ENCODE peak calls at places on chromosomes 1 and 21, in four cellular contexts. X is AG04450, A is fibroblast of pulmonary artery, F is GM23248. N is an unnamed sample.

GRCh38 chr1:8822383-8823294 is 5.2 kb upstream of the RERE start:
- DNase-seq in X (peak; percentile 59), A (peak; percentile 89), F (peak; percentile 92), N (peak; percentile 98)

GRCh38 chr1:54996359-54996868 is 2.3 kb upstream of the BSND start:
- DNase-seq in X (no peak), A (peak; percentile 67), F (peak; percentile 78), N (peak; percentile 53)

GRCh38 chr1:56576880-56577858 is 2.2 kb downstream of the PLPP3 start:
- DNase-seq in X (no peak), A (peak; percentile 64), F (peak; percentile 64), N (no peak)

GRCh38 chr1:223776075-223776814 is 63.9 kb downstream of the CAPN2 start:
- DNase-seq in X (peak; percentile 34), A (peak; percentile 84), F (peak; percentile 86), N (peak; percentile 81)

GRCh38 chr1:41483960-41484844 is at the start of gene EDN2:
- DNase-seq in X (no peak), A (no peak), F (peak; percentile 17), N (no peak)

GRCh38 chr1:106360252-106360651 is 696.2 kb upstream of the PRMT6 start:
- DNase-seq in X (no peak), A (no peak), F (no peak), N (no peak)

GRCh38 chr1:200983035-200983561 is 40.4 kb downstream of the KIF21B start:
- DNase-seq in X (no peak), A (no peak), F (no peak), N (no peak)

GRCh38 chr1:84171471-84171870 is 27.4 kb downstream of the PRKACB start:
- DNase-seq in X (no peak), A (peak; percentile 6), F (no peak), N (no peak)

GRCh38 chr1:85464497-85465098 is 361 bp downstream of the DDAH1 start:
- DNase-seq in X (no peak), A (peak; percentile 71), F (peak; percentile 90), N (peak; percentile 66)

GRCh38 chr1:116755681-116756080 is 1.5 kb downstream of the CD2 start:
- DNase-seq in X (no peak), A (no peak), F (no peak), N (no peak)

GRCh38 chr21:44434936-44435635 is 20.2 kb upstream of the LRRC3 start:
- DNase-seq in X (no peak), A (no peak), F (no peak), N (no peak)

GRCh38 chr1:7435276-7436055 is 335.6 kb upstream of the VAMP3 start:
- DNase-seq in X (no peak), A (no peak), F (no peak), N (no peak)

GRCh38 chr1:170145691-170146676 is at the start of gene NTMT2:
- DNase-seq in X (no peak), A (peak; percentile 26), F (no peak), N (no peak)

GRCh38 chr21:44420416-44421205 is 34.7 kb upstream of the LRRC3 start:
- DNase-seq in X (no peak), A (no peak), F (no peak), N (no peak)

GRCh38 chr1:54567961-54568360 is 19.9 kb downstream of the ACOT11 start:
- DNase-seq in X (no peak), A (peak; percentile 55), F (peak; percentile 40), N (peak; percentile 64)

GRCh38 chr1:28199328-28200233 is 23.1 kb upstream of the PTAFR start:
- DNase-seq in X (no peak), A (no peak), F (no peak), N (no peak)

GRCh38 chr1:225709101-225709500 is 56.2 kb upstream of the ENAH start:
- DNase-seq in X (no peak), A (no peak), F (no peak), N (no peak)

GRCh38 chr1:203099121-203099520 is 13.3 kb upstream of the MYOG start:
- DNase-seq in X (no peak), A (no peak), F (no peak), N (no peak)

GRCh38 chr1:213678753-213679152 is 309.0 kb upstream of the PROX1 start:
- DNase-seq in X (no peak), A (no peak), F (no peak), N (no peak)

GRCh38 chr21:46021978-46022544 is 40.5 kb downstream of the COL6A1 start:
- DNase-seq in X (peak; percentile 36), A (no peak), F (peak; percentile 54), N (peak; percentile 95)

GRCh38 chr21:28337319-28337718 is 655.4 kb downstream of the LTN1 start:
- DNase-seq in X (peak; percentile 34), A (peak; percentile 83), F (peak; percentile 67), N (peak; percentile 77)

GRCh38 chr1:156958247-156958714 is 37.8 kb downstream of the LRRC71 start:
- DNase-seq in X (no peak), A (no peak), F (no peak), N (peak; percentile 11)

GRCh38 chr1:1291611-1292441 is 11.6 kb downstream of the SCNN1D start:
- DNase-seq in X (no peak), A (peak; percentile 70), F (peak; percentile 69), N (peak; percentile 60)

GRCh38 chr1:155479205-155479604 is 83.4 kb downstream of the ASH1L start:
- DNase-seq in X (no peak), A (peak; percentile 59), F (peak; percentile 72), N (peak; percentile 48)

GRCh38 chr1:156738407-156738806 is 2.5 kb downstream of the MRPL24 start:
- DNase-seq in X (no peak), A (no peak), F (no peak), N (no peak)

GRCh38 chr1:163083690-163084089 is 14.5 kb downstream of the RGS4 start:
- DNase-seq in X (no peak), A (no peak), F (peak; percentile 71), N (peak; percentile 13)

GRCh38 chr1:204506091-204506968 is 9.9 kb upstream of the MDM4 start:
- DNase-seq in X (peak; percentile 89), A (peak; percentile 96), F (peak; percentile 91), N (peak; percentile 96)

GRCh38 chr1:51236548-51237312 is 657 bp downstream of the RNF11 start:
- DNase-seq in X (no peak), A (peak; percentile 55), F (peak; percentile 65), N (peak; percentile 54)

GRCh38 chr1:51235611-51236547 is at the start of gene RNF11:
- DNase-seq in X (peak; percentile 61), A (peak; percentile 91), F (peak; percentile 98), N (peak; percentile 88)

GRCh38 chr1:51237313-51237700 is 1.2 kb downstream of the RNF11 start:
- DNase-seq in X (no peak), A (no peak), F (no peak), N (no peak)

GRCh38 chr1:51240096-51240495 is 4.0 kb downstream of the RNF11 start:
- DNase-seq in X (no peak), A (no peak), F (no peak), N (no peak)

GRCh38 chr1:51237714-51238403 is 1.8 kb downstream of the RNF11 start:
- DNase-seq in X (no peak), A (no peak), F (peak; percentile 74), N (peak; percentile 41)
- H3K4me3 ChIP-seq in X (peak overlapping the region; percentile 98), A (peak overlapping the region; percentile 83), F (peak overlapping the region; percentile 82), N (peak overlapping the region; percentile 90)

GRCh38 chr1:160773088-160773487 is 22.9 kb upstream of the LY9 start:
- DNase-seq in X (no peak), A (no peak), F (no peak), N (no peak)

GRCh38 chr1:160767417-160768294 is 28.3 kb upstream of the LY9 start:
- DNase-seq in X (no peak), A (no peak), F (no peak), N (no peak)

GRCh38 chr1:160763993-160764392 is 24.9 kb downstream of the SLAMF7 start:
- DNase-seq in X (no peak), A (no peak), F (no peak), N (no peak)

GRCh38 chr1:160768295-160768657 is 27.7 kb upstream of the LY9 start:
- DNase-seq in X (no peak), A (peak; percentile 30), F (peak; percentile 23), N (peak; percentile 5)
- H3K4me3 ChIP-seq in X (no peak overlapping the region), A (no peak overlapping the region), F (no peak overlapping the region), N (no peak overlapping the region)

DNA sequence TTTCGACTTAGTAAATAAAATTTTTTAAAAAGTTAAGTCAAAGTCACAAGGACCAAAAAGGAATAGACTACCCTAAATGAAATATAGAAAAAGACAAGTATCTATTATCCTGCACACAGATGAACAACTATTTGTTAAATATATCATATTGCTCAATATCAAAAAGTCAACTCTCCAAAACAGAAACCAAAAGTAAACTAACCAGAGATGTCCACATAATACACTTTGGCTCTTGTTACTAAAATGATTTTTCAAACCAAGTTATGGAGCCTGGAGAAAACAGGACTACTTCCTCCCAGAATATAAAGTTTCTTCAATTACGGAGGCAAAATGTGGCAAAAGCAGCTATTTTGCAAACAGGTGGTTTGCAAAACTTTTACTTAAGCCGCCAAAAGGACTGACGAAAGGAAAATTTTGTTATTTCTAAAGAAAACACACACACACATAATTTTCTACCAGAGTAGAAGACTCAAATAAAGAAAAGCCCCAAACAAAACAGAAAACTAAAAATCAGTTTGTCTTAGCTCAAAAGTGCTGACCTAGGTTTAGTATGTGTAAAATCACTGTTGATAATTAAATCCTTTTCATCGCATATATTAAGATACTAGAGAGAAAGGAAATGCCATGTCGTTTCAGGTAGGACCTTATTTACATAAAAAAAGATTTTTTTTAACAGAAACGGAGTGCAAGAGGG is 1.1 kb downstream of the DPYD start:
- DNase-seq in X (no peak), A (peak; percentile 55), F (peak; percentile 64), N (peak; percentile 57)
- H3K4me3 ChIP-seq in X (peak overlapping the region; percentile 97), A (peak overlapping the region; percentile 90), F (peak overlapping the region; percentile 97), N (peak overlapping the region; percentile 78)

GRCh38 chr1:154324241-154324640 is 1.1 kb upstream of the ATP8B2 start:
- DNase-seq in X (no peak), A (no peak), F (no peak), N (no peak)
- H3K4me3 ChIP-seq in X (peak overlapping the region; percentile 89), A (no peak overlapping the region), F (peak overlapping the region; percentile 84), N (no peak overlapping the region)

GRCh38 chr1:87805661-87806376 is 477.1 kb downstream of the LMO4 start:
- DNase-seq in X (peak; percentile 50), A (peak; percentile 64), F (peak; percentile 63), N (peak; percentile 92)
- H3K4me3 ChIP-seq in X (peak overlapping the region; percentile 25), A (no peak overlapping the region), F (peak overlapping the region; percentile 19), N (peak overlapping the region; percentile 26)

N was measured in fibroblast of villous mesenchyme.